ENCODE peak calls at places on chromosomes 7 and 10, in seven cellular contexts. One of them, this sample, is unnamed.
A peak's percentile ranks its signal among the peaks of the same experiment; 100 is the strongest.

GRCh38 chr10:49419005-49419404 is 23.1 kb upstream of the DRGX start:
- DNase-seq in H1: no peak
- DNase-seq in K562: no peak
- DNase-seq in HCT116: peak; percentile 75
- DNase-seq in SK-N-SH: no peak
- DNase-seq in GM12878: no peak
- DNase-seq in HepG2: peak; percentile 12
- DNase-seq in this sample: peak; percentile 99

GRCh38 chr10:118241229-118242137 is 100.6 kb downstream of the FAM204A start:
- DNase-seq in K562: peak; percentile 74
- DNase-seq in HepG2: peak; percentile 61
- DNase-seq in H1: peak; percentile 60
- DNase-seq in GM12878: peak; percentile 16
- DNase-seq in SK-N-SH: peak; percentile 53
- DNase-seq in HCT116: peak; percentile 81
- DNase-seq in this sample: peak; percentile 88

GRCh38 chr7:153061913-153062528 is 302.5 kb downstream of the ACTR3B start:
- DNase-seq in H1: peak; percentile 13
- DNase-seq in K562: peak; percentile 52
- DNase-seq in GM12878: no peak
- DNase-seq in SK-N-SH: no peak
- DNase-seq in HCT116: no peak
- DNase-seq in HepG2: peak; percentile 3
- DNase-seq in this sample: peak; percentile 11

GRCh38 chr7:30369879-30370278 is 85.5 kb downstream of the ZNRF2 start:
- DNase-seq in K562: no peak
- DNase-seq in SK-N-SH: no peak
- DNase-seq in HCT116: no peak
- DNase-seq in HepG2: no peak
- DNase-seq in H1: no peak
- DNase-seq in GM12878: no peak
- DNase-seq in this sample: no peak

GRCh38 chr7:33423646-33424020 is 294.3 kb downstream of the BBS9 start:
- DNase-seq in H1: peak; percentile 3
- DNase-seq in GM12878: peak; percentile 24
- DNase-seq in HCT116: peak; percentile 10
- DNase-seq in SK-N-SH: no peak
- DNase-seq in K562: peak; percentile 12
- DNase-seq in HepG2: peak; percentile 16
- DNase-seq in this sample: no peak

GRCh38 chr10:10758306-10758705 is 259.4 kb upstream of the CELF2 start:
- DNase-seq in HCT116: no peak
- DNase-seq in SK-N-SH: no peak
- DNase-seq in GM12878: no peak
- DNase-seq in HepG2: no peak
- DNase-seq in K562: no peak
- DNase-seq in H1: no peak
- DNase-seq in this sample: no peak

GRCh38 chr10:28125701-28126100 is 126.8 kb upstream of the ODAD2 start:
- DNase-seq in GM12878: no peak
- DNase-seq in HCT116: no peak
- DNase-seq in H1: no peak
- DNase-seq in SK-N-SH: no peak
- DNase-seq in HepG2: no peak
- DNase-seq in K562: no peak
- DNase-seq in this sample: no peak

GRCh38 chr7:98856021-98856422 is 13.8 kb downstream of the TMEM130 start:
- DNase-seq in H1: no peak
- DNase-seq in HCT116: no peak
- DNase-seq in K562: no peak
- DNase-seq in SK-N-SH: peak; percentile 12
- DNase-seq in HepG2: no peak
- DNase-seq in GM12878: no peak
- DNase-seq in this sample: no peak

GRCh38 chr10:44854693-44855350 is 56.3 kb upstream of the TMEM72 start:
- DNase-seq in HCT116: no peak
- DNase-seq in SK-N-SH: no peak
- DNase-seq in K562: no peak
- DNase-seq in H1: no peak
- DNase-seq in GM12878: no peak
- DNase-seq in HepG2: no peak
- DNase-seq in this sample: no peak

DNA sequence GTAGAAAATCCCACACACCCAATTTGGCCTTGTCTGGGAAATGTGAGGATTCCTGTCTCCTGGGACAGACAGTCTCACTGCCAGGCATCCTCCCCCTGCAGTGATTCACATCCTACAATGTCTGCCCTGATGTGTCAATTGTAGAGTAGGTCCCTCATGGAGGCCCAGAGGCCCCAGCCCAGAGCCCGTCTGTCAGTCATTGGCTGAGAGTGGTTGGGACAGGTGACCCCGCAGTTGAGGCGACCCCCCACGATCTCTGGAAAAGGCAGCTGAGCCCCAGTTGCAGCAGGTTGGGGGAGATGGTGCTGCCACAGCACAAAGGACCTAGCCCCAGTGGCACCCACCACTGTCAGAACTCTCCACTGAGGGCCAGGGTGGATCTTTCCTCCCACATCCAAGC is 84.3 kb upstream of the INSIG1 start:
- DNase-seq in H1: no peak
- DNase-seq in SK-N-SH: no peak
- DNase-seq in GM12878: no peak
- DNase-seq in K562: no peak
- DNase-seq in HCT116: no peak
- DNase-seq in HepG2: no peak
- DNase-seq in this sample: no peak
- TF ChIP-seq JUND in H1: no peak
- TF ChIP-seq JUND in SK-N-SH: peak; percentile 19
- TF ChIP-seq JUND in GM12878: no peak
- TF ChIP-seq JUND in K562: no peak
- TF ChIP-seq JUND in HCT116: no peak
- TF ChIP-seq JUND in HepG2: no peak
- TF ChIP-seq JUND in this sample: no peak

GRCh38 chr10:124669141-124669823 is 74.9 kb downstream of the FAM53B start:
- DNase-seq in HCT116: no peak
- DNase-seq in GM12878: no peak
- DNase-seq in K562: no peak
- DNase-seq in HepG2: no peak
- DNase-seq in SK-N-SH: no peak
- DNase-seq in H1: no peak
- DNase-seq in this sample: no peak
- TF ChIP-seq JUND in HCT116: no peak
- TF ChIP-seq JUND in GM12878: no peak
- TF ChIP-seq JUND in K562: no peak
- TF ChIP-seq JUND in HepG2: no peak
- TF ChIP-seq JUND in SK-N-SH: no peak
- TF ChIP-seq JUND in H1: no peak
- TF ChIP-seq JUND in this sample: no peak

GRCh38 chr7:4885317-4885807 is 1.8 kb upstream of the RADIL start:
- DNase-seq in K562: no peak
- DNase-seq in HepG2: no peak
- DNase-seq in H1: no peak
- DNase-seq in GM12878: no peak
- DNase-seq in SK-N-SH: no peak
- DNase-seq in HCT116: no peak
- DNase-seq in this sample: no peak

GRCh38 chr7:4880218-4880617 is 3.3 kb downstream of the RADIL start:
- DNase-seq in K562: no peak
- DNase-seq in H1: no peak
- DNase-seq in GM12878: no peak
- DNase-seq in HepG2: no peak
- DNase-seq in SK-N-SH: peak; percentile 43
- DNase-seq in HCT116: no peak
- DNase-seq in this sample: no peak

GRCh38 chr7:4883352-4884144 is at the start of gene RADIL:
- DNase-seq in HCT116: peak; percentile 87
- DNase-seq in H1: peak; percentile 84
- DNase-seq in HepG2: peak; percentile 82
- DNase-seq in GM12878: no peak
- DNase-seq in K562: peak; percentile 95
- DNase-seq in SK-N-SH: peak; percentile 100
- DNase-seq in this sample: peak; percentile 87

GRCh38 chr7:4882169-4882741 is 1.3 kb downstream of the RADIL start:
- DNase-seq in K562: peak; percentile 60
- DNase-seq in HCT116: no peak
- DNase-seq in HepG2: no peak
- DNase-seq in SK-N-SH: peak; percentile 88
- DNase-seq in H1: no peak
- DNase-seq in GM12878: no peak
- DNase-seq in this sample: peak; percentile 75

GRCh38 chr7:4882742-4883351 is 669 bp downstream of the RADIL start:
- DNase-seq in HCT116: no peak
- DNase-seq in HepG2: no peak
- DNase-seq in SK-N-SH: peak; percentile 81
- DNase-seq in GM12878: no peak
- DNase-seq in K562: no peak
- DNase-seq in H1: no peak
- DNase-seq in this sample: no peak
- TF ChIP-seq JUND in HCT116: no peak
- TF ChIP-seq JUND in HepG2: no peak
- TF ChIP-seq JUND in SK-N-SH: no peak
- TF ChIP-seq JUND in GM12878: no peak
- TF ChIP-seq JUND in K562: no peak
- TF ChIP-seq JUND in H1: no peak
- TF ChIP-seq JUND in this sample: no peak

GRCh38 chr7:131224996-131225395 is 102.7 kb upstream of the MKLN1 start:
- DNase-seq in H1: no peak
- DNase-seq in HepG2: no peak
- DNase-seq in HCT116: no peak
- DNase-seq in GM12878: no peak
- DNase-seq in K562: no peak
- DNase-seq in SK-N-SH: no peak
- DNase-seq in this sample: no peak

GRCh38 chr7:131223151-131223550 is 104.5 kb upstream of the MKLN1 start:
- DNase-seq in H1: no peak
- DNase-seq in HCT116: no peak
- DNase-seq in SK-N-SH: no peak
- DNase-seq in HepG2: no peak
- DNase-seq in GM12878: no peak
- DNase-seq in K562: no peak
- DNase-seq in this sample: no peak

GRCh38 chr7:131222171-131222570 is 105.5 kb upstream of the MKLN1 start:
- DNase-seq in GM12878: no peak
- DNase-seq in H1: no peak
- DNase-seq in HepG2: no peak
- DNase-seq in HCT116: no peak
- DNase-seq in SK-N-SH: no peak
- DNase-seq in K562: no peak
- DNase-seq in this sample: no peak

GRCh38 chr7:131226116-131226562 is 101.5 kb upstream of the MKLN1 start:
- DNase-seq in H1: no peak
- DNase-seq in HCT116: no peak
- DNase-seq in K562: no peak
- DNase-seq in HepG2: peak; percentile 44
- DNase-seq in SK-N-SH: no peak
- DNase-seq in GM12878: no peak
- DNase-seq in this sample: no peak

GRCh38 chr7:131225619-131226101 is 102.0 kb upstream of the MKLN1 start:
- DNase-seq in HepG2: peak; percentile 27
- DNase-seq in HCT116: no peak
- DNase-seq in GM12878: no peak
- DNase-seq in SK-N-SH: no peak
- DNase-seq in H1: no peak
- DNase-seq in K562: no peak
- DNase-seq in this sample: no peak
- TF ChIP-seq JUND in HepG2: no peak
- TF ChIP-seq JUND in HCT116: no peak
- TF ChIP-seq JUND in GM12878: no peak
- TF ChIP-seq JUND in SK-N-SH: no peak
- TF ChIP-seq JUND in H1: no peak
- TF ChIP-seq JUND in K562: no peak
- TF ChIP-seq JUND in this sample: no peak

GRCh38 chr7:7706556-7706955 is 11.9 kb downstream of the RPA3 start:
- DNase-seq in GM12878: peak; percentile 23
- DNase-seq in K562: no peak
- DNase-seq in H1: no peak
- DNase-seq in HepG2: no peak
- DNase-seq in SK-N-SH: no peak
- DNase-seq in HCT116: no peak
- DNase-seq in this sample: no peak

GRCh38 chr7:7706101-7706511 is 12.3 kb downstream of the RPA3 start:
- DNase-seq in K562: no peak
- DNase-seq in GM12878: peak; percentile 60
- DNase-seq in H1: no peak
- DNase-seq in SK-N-SH: no peak
- DNase-seq in HCT116: no peak
- DNase-seq in HepG2: no peak
- DNase-seq in this sample: no peak

GRCh38 chr7:7705316-7705715 is 13.1 kb downstream of the RPA3 start:
- DNase-seq in SK-N-SH: no peak
- DNase-seq in HCT116: no peak
- DNase-seq in H1: no peak
- DNase-seq in K562: no peak
- DNase-seq in GM12878: no peak
- DNase-seq in HepG2: no peak
- DNase-seq in this sample: no peak

GRCh38 chr7:7703427-7703826 is 15.0 kb downstream of the RPA3 start:
- DNase-seq in HCT116: no peak
- DNase-seq in GM12878: no peak
- DNase-seq in H1: no peak
- DNase-seq in K562: no peak
- DNase-seq in SK-N-SH: no peak
- DNase-seq in HepG2: no peak
- DNase-seq in this sample: no peak

GRCh38 chr7:7704867-7705266 is 13.5 kb downstream of the RPA3 start:
- DNase-seq in GM12878: no peak
- DNase-seq in H1: no peak
- DNase-seq in K562: no peak
- DNase-seq in HepG2: no peak
- DNase-seq in SK-N-SH: no peak
- DNase-seq in HCT116: no peak
- DNase-seq in this sample: no peak
- TF ChIP-seq JUND in GM12878: no peak
- TF ChIP-seq JUND in H1: no peak
- TF ChIP-seq JUND in K562: no peak
- TF ChIP-seq JUND in HepG2: no peak
- TF ChIP-seq JUND in SK-N-SH: no peak
- TF ChIP-seq JUND in HCT116: no peak
- TF ChIP-seq JUND in this sample: no peak

GRCh38 chr10:124745678-124746077 is 1.5 kb upstream of the FAM53B start:
- DNase-seq in GM12878: no peak
- DNase-seq in HepG2: peak; percentile 56
- DNase-seq in H1: no peak
- DNase-seq in K562: peak; percentile 50
- DNase-seq in SK-N-SH: peak; percentile 60
- DNase-seq in HCT116: peak; percentile 56
- DNase-seq in this sample: no peak
- TF ChIP-seq JUND in GM12878: no peak
- TF ChIP-seq JUND in HepG2: no peak
- TF ChIP-seq JUND in H1: no peak
- TF ChIP-seq JUND in K562: no peak
- TF ChIP-seq JUND in SK-N-SH: no peak
- TF ChIP-seq JUND in HCT116: no peak
- TF ChIP-seq JUND in this sample: no peak

This sample was measured in T47D.